ENCODE peak calls at places on chromosomes 13 and 19, in eight cellular contexts. W is suprapubic skin, I is tibial nerve, T is stomach, L is ovary, M is GM12878, J is transverse colon, X is upper lobe of left lung. S is an unnamed sample.
A peak's percentile ranks its signal among the peaks of the same experiment; 100 is the strongest.

GRCh38 chr19:35556846-35557538 is 6.5 kb downstream of the ATP4A start:
- DNase-seq in X (no peak), J (no peak), I (no peak), L (no peak), W (no peak), M (no peak), T (no peak), S (no peak)

GRCh38 chr19:54133312-54133956 is 4.1 kb upstream of the CNOT3 start:
- DNase-seq in T (no peak), I (no peak), M (no peak), L (no peak), W (no peak), X (no peak), J (no peak), S (no peak)

GRCh38 chr13:29436721-29437250 is 158.7 kb downstream of the SLC7A1 start:
- DNase-seq in M (no peak), W (no peak), L (no peak), T (no peak), J (no peak), I (no peak), X (no peak), S (no peak)

GRCh38 chr13:106377341-106377740 is 158.1 kb downstream of the EFNB2 start:
- DNase-seq in I (no peak), J (no peak), T (no peak), L (no peak), X (no peak), M (no peak), W (no peak), S (no peak)

GRCh38 chr13:107835339-107836018 is 379.9 kb downstream of the LIG4 start:
- DNase-seq in X (no peak), M (no peak), W (no peak), L (no peak), I (no peak), T (no peak), J (no peak), S (no peak)

GRCh38 chr19:48842744-48843162 is 6.5 kb upstream of the HSD17B14 start:
- DNase-seq in J (peak; percentile 34), M (no peak), T (no peak), L (peak; percentile 62), X (no peak), I (peak; percentile 83), W (no peak), S (no peak)

GRCh38 chr19:48656840-48657474 is 11.0 kb upstream of the CA11 start:
- DNase-seq in M (no peak), J (peak; percentile 20), L (no peak), X (no peak), W (no peak), I (peak; percentile 42), T (no peak), S (no peak)

GRCh38 chr13:112072531-112073244 is 5.7 kb downstream of the SOX1 start:
- DNase-seq in X (no peak), T (no peak), M (no peak), W (no peak), I (no peak), J (no peak), L (no peak), S (no peak)

GRCh38 chr19:53659292-53659691 is 27.5 kb downstream of the DPRX start:
- DNase-seq in M (no peak), J (no peak), L (no peak), W (no peak), T (no peak), X (peak; percentile 31), I (no peak), S (no peak)

GRCh38 chr13:113345486-113345885 is 18.4 kb downstream of the GRTP1 start:
- DNase-seq in M (no peak), W (no peak), I (no peak), T (no peak), X (no peak), J (no peak), L (peak; percentile 12), S (no peak)
- TF ChIP-seq EP300 in M (no peak), W (no peak), I (no peak), T (no peak), X (no peak), J (no peak), L (no peak), S (no peak)

GRCh38 chr19:33440682-33441081 is 67.2 kb downstream of the CEBPG start:
- DNase-seq in T (no peak), J (no peak), M (no peak), X (no peak), L (peak; percentile 7), I (no peak), W (no peak), S (no peak)
- TF ChIP-seq EP300 in T (no peak), J (no peak), M (no peak), X (no peak), L (no peak), I (no peak), W (no peak), S (no peak)

GRCh38 chr19:8832132-8833021 is at the start of the genes MBD3L1 and ZNF558:
- DNase-seq in X (peak; percentile 99), L (peak; percentile 99), J (peak; percentile 98), T (peak; percentile 97), W (peak; percentile 100), M (peak; percentile 40), I (peak; percentile 98), S (peak; percentile 100)
- TF ChIP-seq EP300 in X (no peak), L (peak; percentile 58), J (no peak), T (no peak), W (no peak), M (no peak), I (peak; percentile 41), S (no peak)

GRCh38 chr19:17932485-17933338 is at the start of gene CCDC124:
- DNase-seq in M (peak; percentile 78), X (peak; percentile 93), L (peak; percentile 90), I (peak; percentile 82), J (peak; percentile 95), T (peak; percentile 94), W (peak; percentile 94), S (peak; percentile 97)
- TF ChIP-seq EP300 in M (no peak), X (no peak), L (no peak), I (peak; percentile 87), J (no peak), T (no peak), W (no peak), S (no peak)

DNA sequence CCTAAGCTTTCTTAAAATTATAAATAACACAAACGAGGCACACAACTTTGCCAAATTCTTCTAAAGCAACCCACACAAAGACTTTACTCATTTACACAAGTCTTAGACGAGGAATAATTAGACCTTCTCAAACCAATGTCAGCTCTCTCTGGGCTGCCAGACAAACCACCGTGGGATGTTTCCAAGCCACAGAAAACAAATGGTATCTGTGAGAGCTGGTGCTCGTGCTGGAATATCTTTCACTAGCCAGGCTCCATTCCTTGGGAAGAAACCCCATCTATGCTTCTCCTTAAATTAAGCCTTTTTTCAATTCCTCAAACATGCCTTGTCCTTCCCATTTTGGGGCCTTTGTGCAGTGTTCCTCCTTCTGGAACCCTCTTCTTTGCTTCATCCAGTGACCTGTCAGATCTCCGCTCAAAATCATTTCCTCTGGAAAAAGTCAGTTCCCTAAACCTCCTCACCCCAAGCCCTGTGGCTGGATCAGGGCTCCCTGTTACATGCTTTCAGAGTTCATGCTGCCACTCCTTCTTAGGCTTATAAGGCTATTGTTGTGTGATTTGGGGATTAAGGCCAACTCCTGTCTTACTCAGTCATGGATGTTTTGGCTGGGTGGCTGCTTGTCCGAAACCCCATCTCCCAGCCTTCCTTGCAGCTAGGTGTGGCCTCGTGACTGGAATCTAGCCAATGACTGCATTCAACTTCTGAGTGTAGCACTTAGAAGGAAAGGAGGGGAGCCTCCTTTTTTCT is 64.2 kb upstream of the GTF2F2 start:
- DNase-seq in L (peak; percentile 31), W (no peak), X (no peak), I (peak; percentile 14), M (no peak), T (no peak), J (peak; percentile 11), S (no peak)
- TF ChIP-seq EP300 in L (no peak), W (no peak), X (no peak), I (no peak), M (no peak), T (no peak), J (no peak), S (no peak)

S was measured in esophagus muscularis mucosa.